ENCODE peak calls at places on chromosomes 13 and 19, in four cellular contexts. V is K562, F is HepG2, O is WTC11. M is an unnamed sample.

GRCh38 chr13:111177803-111178389 is 62.8 kb downstream of the ARHGEF7 start:
- DNase-seq in V (no peak), F (no peak), O (no peak), M (no peak)

GRCh38 chr13:51318876-51319275 is 20.6 kb upstream of the SERPINE3 start:
- DNase-seq in V (no peak), F (no peak), O (no peak), M (no peak)

GRCh38 chr19:11138659-11139526 is 16.7 kb downstream of the SPC24 start:
- DNase-seq in V (peak; percentile 60), F (peak; percentile 54), O (peak; percentile 44), M (no peak)

GRCh38 chr19:39430675-39431593 is 4.8 kb downstream of the RPS16 start:
- DNase-seq in V (peak; percentile 70), F (peak; percentile 71), O (no peak), M (no peak)

GRCh38 chr13:108408670-108409069 is 139.2 kb downstream of the TNFSF13B start:
- DNase-seq in V (no peak), F (no peak), O (no peak), M (no peak)

GRCh38 chr19:3171894-3172679 is 6.5 kb upstream of the S1PR4 start:
- DNase-seq in V (no peak), F (peak; percentile 71), O (no peak), M (no peak)

GRCh38 chr13:110390572-110390971 is 83.5 kb downstream of the COL4A2 start:
- DNase-seq in V (no peak), F (no peak), O (no peak), M (no peak)

GRCh38 chr19:17490411-17490810 is 20.1 kb downstream of the SLC27A1 start:
- DNase-seq in V (no peak), F (no peak), O (no peak), M (no peak)

GRCh38 chr13:111292710-111293485 is 27.5 kb upstream of the TEX29 start:
- DNase-seq in V (no peak), F (no peak), O (no peak), M (no peak)

GRCh38 chr13:50359779-50360178 is 344.5 kb downstream of the KCNRG start:
- DNase-seq in V (no peak), F (no peak), O (no peak), M (no peak)

GRCh38 chr13:106989866-106990265 is 421.9 kb upstream of the ARGLU1 start:
- DNase-seq in V (no peak), F (no peak), O (no peak), M (no peak)

GRCh38 chr19:45515807-45516401 is 8.6 kb downstream of the VASP start:
- DNase-seq in V (no peak), F (no peak), O (no peak), M (no peak)
- TF ChIP-seq ELF4 in V (no peak), F (no peak), O (no peak), M (no peak)

GRCh38 chr13:71798723-71799122 is 68.3 kb downstream of the DACH1 start:
- DNase-seq in V (no peak), F (no peak), O (no peak), M (peak; percentile 41)
- TF ChIP-seq ELF4 in V (no peak), F (no peak), O (no peak), M (no peak)

GRCh38 chr13:44153536-44153935 is 220.1 kb upstream of the SERP2 start:
- DNase-seq in V (no peak), F (no peak), O (no peak), M (no peak)

GRCh38 chr13:44158055-44158655 is 215.5 kb upstream of the SERP2 start:
- DNase-seq in V (no peak), F (no peak), O (no peak), M (no peak)

GRCh38 chr13:44157614-44158013 is 216.0 kb upstream of the SERP2 start:
- DNase-seq in V (no peak), F (no peak), O (no peak), M (no peak)

GRCh38 chr13:44156294-44156658 is 217.3 kb upstream of the SERP2 start:
- DNase-seq in V (no peak), F (no peak), O (no peak), M (no peak)

GRCh38 chr13:44155422-44156293 is 218.0 kb upstream of the SERP2 start:
- DNase-seq in V (no peak), F (no peak), O (peak; percentile 20), M (peak; percentile 65)
- TF ChIP-seq ELF4 in V (no peak), F (no peak), O (no peak), M (no peak)

DNA sequence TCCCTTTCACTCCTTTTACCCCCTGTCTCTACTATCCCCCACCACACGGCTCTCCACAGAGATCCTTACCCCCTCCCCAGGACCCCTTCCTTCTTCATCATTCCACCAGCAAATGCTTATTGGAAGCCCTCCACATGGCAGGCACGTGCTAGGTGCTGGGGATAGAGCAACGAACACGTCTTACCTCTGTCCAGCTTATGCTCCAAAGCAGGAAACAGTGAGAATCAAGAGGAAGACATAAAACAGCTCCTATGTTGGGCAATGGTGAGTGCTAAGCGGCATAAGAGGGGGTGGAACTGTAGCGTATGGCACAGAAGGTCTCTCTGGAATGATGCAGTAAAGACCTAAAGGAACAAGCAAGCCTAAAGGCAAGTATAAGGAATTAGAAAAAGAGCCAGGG is 289.6 kb downstream of the FOXO1 start:
- DNase-seq in V (no peak), F (no peak), O (no peak), M (no peak)
- TF ChIP-seq ELF4 in V (no peak), F (no peak), O (no peak), M (no peak)

GRCh38 chr13:43232144-43232840 is 208.9 kb downstream of the DNAJC15 start:
- DNase-seq in V (no peak), F (no peak), O (no peak), M (no peak)

GRCh38 chr13:43227721-43228120 is 204.3 kb downstream of the DNAJC15 start:
- DNase-seq in V (no peak), F (no peak), O (no peak), M (no peak)

GRCh38 chr13:43232866-43233265 is 209.5 kb downstream of the DNAJC15 start:
- DNase-seq in V (no peak), F (no peak), O (no peak), M (no peak)

GRCh38 chr13:43230989-43231388 is 207.6 kb downstream of the DNAJC15 start:
- DNase-seq in V (no peak), F (no peak), O (no peak), M (no peak)

DNA sequence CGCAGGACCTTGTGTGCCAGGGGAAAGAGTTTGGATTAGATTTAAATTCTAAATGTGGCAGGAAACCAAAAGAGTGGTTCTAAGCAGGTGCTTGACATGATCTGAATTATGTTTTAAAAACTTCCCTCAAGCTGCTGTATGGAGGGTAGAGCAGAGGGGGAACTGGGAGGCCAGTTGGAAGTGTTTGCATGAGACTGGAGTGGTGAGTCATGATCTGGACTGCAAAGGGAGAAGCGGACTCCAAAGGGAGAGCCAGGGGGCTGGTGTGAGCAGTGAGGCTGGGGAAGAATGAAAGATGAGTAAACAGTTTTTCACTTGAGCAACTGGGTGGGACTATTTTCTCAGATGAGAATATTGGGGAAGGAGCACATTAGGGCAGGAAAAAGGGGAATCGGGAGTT is 206.1 kb downstream of the DNAJC15 start:
- DNase-seq in V (no peak), F (no peak), O (no peak), M (no peak)
- TF ChIP-seq ELF4 in V (no peak), F (no peak), O (no peak), M (no peak)

GRCh38 chr19:51901860-51902259 is 3.0 kb downstream of the ZNF649 start:
- DNase-seq in V (no peak), F (no peak), O (no peak), M (no peak)

GRCh38 chr19:51904331-51905165 is at the start of gene ZNF649:
- DNase-seq in V (peak; percentile 89), F (peak; percentile 83), O (peak; percentile 88), M (peak; percentile 84)

GRCh38 chr19:51903192-51903591 is 1.6 kb downstream of the ZNF649 start:
- DNase-seq in V (no peak), F (no peak), O (no peak), M (no peak)
- TF ChIP-seq ELF4 in V (no peak), F (no peak), O (no peak), M (no peak)

GRCh38 chr13:73958657-73959397 is 175.4 kb downstream of the KLF12 start:
- DNase-seq in V (no peak), F (no peak), O (no peak), M (no peak)
- TF ChIP-seq ELF4 in V (no peak), F (no peak), O (no peak), M (no peak)

M was measured in HEK293T.